ENCODE peak calls at places on chromosomes 5 and 9, in eight cellular contexts. One of them, this sample, is unnamed.

GRCh38 chr9:86186696-86187095 is 72.8 kb downstream of the C9orf153 start:
- DNase-seq in mammary epithelial cell: no peak
- DNase-seq in tibial artery: no peak
- DNase-seq in CD8-positive, alpha-beta T cell: no peak
- DNase-seq in esophagus squamous epithelium: no peak
- DNase-seq in right lobe of liver: no peak
- DNase-seq in RWPE1: no peak
- DNase-seq in cardiac fibroblast: no peak
- DNase-seq in this sample: no peak

GRCh38 chr9:2297771-2298170 is 282.6 kb downstream of the SMARCA2 start:
- DNase-seq in tibial artery: no peak
- DNase-seq in mammary epithelial cell: no peak
- DNase-seq in CD8-positive, alpha-beta T cell: no peak
- DNase-seq in RWPE1: no peak
- DNase-seq in esophagus squamous epithelium: no peak
- DNase-seq in right lobe of liver: no peak
- DNase-seq in cardiac fibroblast: no peak
- DNase-seq in this sample: no peak

GRCh38 chr9:99326112-99326916 is 104.2 kb downstream of the SEC61B start:
- DNase-seq in RWPE1: no peak
- DNase-seq in esophagus squamous epithelium: no peak
- DNase-seq in CD8-positive, alpha-beta T cell: no peak
- DNase-seq in cardiac fibroblast: peak
- DNase-seq in tibial artery: no peak
- DNase-seq in right lobe of liver: no peak
- DNase-seq in mammary epithelial cell: no peak
- DNase-seq in this sample: no peak

GRCh38 chr9:93464395-93464794 is 11.0 kb upstream of the FAM120AOS start:
- DNase-seq in CD8-positive, alpha-beta T cell: no peak
- DNase-seq in esophagus squamous epithelium: no peak
- DNase-seq in mammary epithelial cell: no peak
- DNase-seq in RWPE1: no peak
- DNase-seq in tibial artery: no peak
- DNase-seq in cardiac fibroblast: no peak
- DNase-seq in right lobe of liver: no peak
- DNase-seq in this sample: no peak

GRCh38 chr9:80922544-80922943 is 766.8 kb downstream of the TLE1 start:
- DNase-seq in right lobe of liver: no peak
- DNase-seq in esophagus squamous epithelium: no peak
- DNase-seq in cardiac fibroblast: no peak
- DNase-seq in RWPE1: no peak
- DNase-seq in tibial artery: no peak
- DNase-seq in mammary epithelial cell: no peak
- DNase-seq in CD8-positive, alpha-beta T cell: no peak
- DNase-seq in this sample: no peak

GRCh38 chr5:117623042-117623815 is 1048.6 kb upstream of the SEMA6A start:
- DNase-seq in esophagus squamous epithelium: no peak
- DNase-seq in RWPE1: peak
- DNase-seq in mammary epithelial cell: peak
- DNase-seq in tibial artery: no peak
- DNase-seq in CD8-positive, alpha-beta T cell: no peak
- DNase-seq in right lobe of liver: no peak
- DNase-seq in cardiac fibroblast: peak
- DNase-seq in this sample: no peak

GRCh38 chr9:94140791-94141790 is 56.8 kb downstream of the PTPDC1 start:
- DNase-seq in esophagus squamous epithelium: no peak
- DNase-seq in CD8-positive, alpha-beta T cell: no peak
- DNase-seq in cardiac fibroblast: peak
- DNase-seq in tibial artery: no peak
- DNase-seq in mammary epithelial cell: no peak
- DNase-seq in RWPE1: no peak
- DNase-seq in right lobe of liver: no peak
- DNase-seq in this sample: no peak

GRCh38 chr5:41115281-41115680 is 44.1 kb upstream of the MROH2B start:
- DNase-seq in CD8-positive, alpha-beta T cell: no peak
- DNase-seq in right lobe of liver: no peak
- DNase-seq in tibial artery: no peak
- DNase-seq in RWPE1: no peak
- DNase-seq in cardiac fibroblast: peak
- DNase-seq in esophagus squamous epithelium: no peak
- DNase-seq in mammary epithelial cell: peak
- DNase-seq in this sample: no peak

GRCh38 chr5:78779771-78780616 is 131.4 kb upstream of the LHFPL2 start:
- DNase-seq in tibial artery: no peak
- DNase-seq in right lobe of liver: no peak
- DNase-seq in RWPE1: peak
- DNase-seq in cardiac fibroblast: peak
- DNase-seq in mammary epithelial cell: peak
- DNase-seq in esophagus squamous epithelium: no peak
- DNase-seq in CD8-positive, alpha-beta T cell: no peak
- DNase-seq in this sample: no peak

GRCh38 chr5:38660194-38660668 is 103.8 kb upstream of the LIFR start:
- DNase-seq in tibial artery: no peak
- DNase-seq in esophagus squamous epithelium: no peak
- DNase-seq in right lobe of liver: no peak
- DNase-seq in cardiac fibroblast: no peak
- DNase-seq in CD8-positive, alpha-beta T cell: no peak
- DNase-seq in RWPE1: peak
- DNase-seq in mammary epithelial cell: no peak
- DNase-seq in this sample: no peak

GRCh38 chr9:91060520-91061343 is 259.1 kb downstream of the SYK start:
- DNase-seq in cardiac fibroblast: peak
- DNase-seq in RWPE1: peak
- DNase-seq in CD8-positive, alpha-beta T cell: no peak
- DNase-seq in esophagus squamous epithelium: no peak
- DNase-seq in right lobe of liver: no peak
- DNase-seq in mammary epithelial cell: peak
- DNase-seq in tibial artery: no peak
- DNase-seq in this sample: no peak

GRCh38 chr5:112583166-112583565 is 154.5 kb upstream of the APC start:
- DNase-seq in esophagus squamous epithelium: no peak
- DNase-seq in CD8-positive, alpha-beta T cell: no peak
- DNase-seq in cardiac fibroblast: no peak
- DNase-seq in RWPE1: no peak
- DNase-seq in mammary epithelial cell: no peak
- DNase-seq in right lobe of liver: no peak
- DNase-seq in tibial artery: no peak
- DNase-seq in this sample: no peak

GRCh38 chr5:93585054-93585751 is 2.2 kb downstream of the NR2F1 start:
- DNase-seq in RWPE1: peak
- DNase-seq in esophagus squamous epithelium: no peak
- DNase-seq in mammary epithelial cell: peak
- DNase-seq in right lobe of liver: no peak
- DNase-seq in cardiac fibroblast: no peak
- DNase-seq in tibial artery: no peak
- DNase-seq in CD8-positive, alpha-beta T cell: no peak
- DNase-seq in this sample: no peak

GRCh38 chr9:128627127-128627715 is 29.4 kb downstream of the DYNC2I2 start:
- DNase-seq in tibial artery: no peak
- DNase-seq in right lobe of liver: no peak
- DNase-seq in mammary epithelial cell: no peak
- DNase-seq in esophagus squamous epithelium: no peak
- DNase-seq in RWPE1: no peak
- DNase-seq in CD8-positive, alpha-beta T cell: no peak
- DNase-seq in cardiac fibroblast: no peak
- DNase-seq in this sample: no peak

GRCh38 chr5:57693488-57694305 is 211.1 kb upstream of the ACTBL2 start:
- DNase-seq in mammary epithelial cell: peak
- DNase-seq in CD8-positive, alpha-beta T cell: no peak
- DNase-seq in cardiac fibroblast: no peak
- DNase-seq in right lobe of liver: no peak
- DNase-seq in RWPE1: peak
- DNase-seq in esophagus squamous epithelium: no peak
- DNase-seq in tibial artery: no peak
- DNase-seq in this sample: no peak

GRCh38 chr9:91481971-91482370 is 58.3 kb upstream of the NFIL3 start:
- DNase-seq in right lobe of liver: no peak
- DNase-seq in tibial artery: no peak
- DNase-seq in cardiac fibroblast: peak
- DNase-seq in RWPE1: no peak
- DNase-seq in CD8-positive, alpha-beta T cell: no peak
- DNase-seq in mammary epithelial cell: no peak
- DNase-seq in esophagus squamous epithelium: no peak
- DNase-seq in this sample: no peak

GRCh38 chr5:123960526-123960925 is 448.5 kb downstream of the CSNK1G3 start:
- DNase-seq in mammary epithelial cell: no peak
- DNase-seq in cardiac fibroblast: no peak
- DNase-seq in esophagus squamous epithelium: no peak
- DNase-seq in RWPE1: no peak
- DNase-seq in CD8-positive, alpha-beta T cell: no peak
- DNase-seq in right lobe of liver: no peak
- DNase-seq in tibial artery: no peak
- DNase-seq in this sample: no peak

GRCh38 chr9:119284118-119284517 is 85.1 kb downstream of the BRINP1 start:
- DNase-seq in right lobe of liver: no peak
- DNase-seq in esophagus squamous epithelium: no peak
- DNase-seq in cardiac fibroblast: no peak
- DNase-seq in CD8-positive, alpha-beta T cell: no peak
- DNase-seq in RWPE1: no peak
- DNase-seq in mammary epithelial cell: no peak
- DNase-seq in tibial artery: no peak
- DNase-seq in this sample: no peak

GRCh38 chr5:66540078-66540477 is 56.1 kb upstream of the MAST4 start:
- DNase-seq in right lobe of liver: no peak
- DNase-seq in esophagus squamous epithelium: no peak
- DNase-seq in cardiac fibroblast: no peak
- DNase-seq in tibial artery: no peak
- DNase-seq in CD8-positive, alpha-beta T cell: no peak
- DNase-seq in mammary epithelial cell: peak
- DNase-seq in RWPE1: peak
- DNase-seq in this sample: no peak

GRCh38 chr5:66542728-66543127 is 53.5 kb upstream of the MAST4 start:
- DNase-seq in esophagus squamous epithelium: no peak
- DNase-seq in cardiac fibroblast: no peak
- DNase-seq in CD8-positive, alpha-beta T cell: no peak
- DNase-seq in RWPE1: no peak
- DNase-seq in tibial artery: no peak
- DNase-seq in mammary epithelial cell: no peak
- DNase-seq in right lobe of liver: no peak
- DNase-seq in this sample: no peak

GRCh38 chr5:66538531-66538930 is 57.7 kb upstream of the MAST4 start:
- DNase-seq in right lobe of liver: no peak
- DNase-seq in tibial artery: no peak
- DNase-seq in mammary epithelial cell: peak
- DNase-seq in CD8-positive, alpha-beta T cell: no peak
- DNase-seq in RWPE1: peak
- DNase-seq in cardiac fibroblast: no peak
- DNase-seq in esophagus squamous epithelium: no peak
- DNase-seq in this sample: no peak

GRCh38 chr5:66538126-66538525 is 58.1 kb upstream of the MAST4 start:
- DNase-seq in CD8-positive, alpha-beta T cell: no peak
- DNase-seq in esophagus squamous epithelium: no peak
- DNase-seq in right lobe of liver: no peak
- DNase-seq in tibial artery: no peak
- DNase-seq in mammary epithelial cell: no peak
- DNase-seq in RWPE1: no peak
- DNase-seq in cardiac fibroblast: no peak
- DNase-seq in this sample: no peak
- TF ChIP-seq CTCF in CD8-positive, alpha-beta T cell: no peak
- TF ChIP-seq CTCF in esophagus squamous epithelium: no peak
- TF ChIP-seq CTCF in right lobe of liver: no peak
- TF ChIP-seq CTCF in tibial artery: no peak
- TF ChIP-seq CTCF in mammary epithelial cell: no peak
- TF ChIP-seq CTCF in RWPE1: no peak
- TF ChIP-seq CTCF in cardiac fibroblast: no peak
- TF ChIP-seq CTCF in this sample: no peak

DNA sequence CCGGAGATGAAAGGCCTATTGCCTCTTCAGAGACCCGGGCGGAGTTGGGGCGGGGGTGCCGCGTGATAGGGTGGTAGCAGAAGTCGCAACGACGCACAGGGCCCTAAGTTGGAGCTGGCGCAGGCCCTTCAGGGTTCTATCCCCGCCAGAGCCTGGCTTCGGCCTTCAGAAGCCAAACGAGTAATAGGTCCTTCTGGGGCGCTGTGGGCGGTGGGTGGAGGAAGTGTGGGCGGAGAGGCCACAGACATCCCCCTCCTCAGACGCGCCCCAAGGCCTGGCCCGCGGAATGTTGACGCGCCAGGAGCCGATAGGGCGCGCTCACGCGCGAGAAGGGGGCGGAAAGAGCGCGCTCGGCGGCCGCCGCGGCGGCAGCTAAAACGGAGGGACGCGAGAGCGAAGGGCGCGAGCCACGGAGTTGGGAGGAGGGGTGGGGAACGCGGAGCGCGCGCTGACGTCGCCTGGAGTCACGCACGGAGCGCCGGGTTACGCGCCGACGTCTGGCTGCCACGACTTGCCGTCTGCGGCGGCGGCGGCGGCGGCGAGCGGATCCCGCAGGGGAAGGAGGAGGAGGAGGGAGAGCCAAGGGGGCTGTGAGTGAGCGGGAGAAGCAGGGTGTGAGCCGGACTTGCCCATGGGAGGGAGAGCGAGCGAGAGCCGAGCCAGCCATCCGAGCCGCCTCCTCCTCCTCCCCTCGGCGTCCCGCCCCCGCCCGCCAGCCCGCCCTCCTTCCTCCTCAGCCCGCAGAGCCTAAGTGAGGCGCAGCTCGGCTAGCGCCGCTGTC is 6.4 kb upstream of the PURA start:
- DNase-seq in CD8-positive, alpha-beta T cell: peak
- DNase-seq in right lobe of liver: peak
- DNase-seq in mammary epithelial cell: peak
- DNase-seq in esophagus squamous epithelium: peak
- DNase-seq in RWPE1: peak
- DNase-seq in tibial artery: peak
- DNase-seq in cardiac fibroblast: peak
- DNase-seq in this sample: peak
- TF ChIP-seq CTCF in CD8-positive, alpha-beta T cell: no peak
- TF ChIP-seq CTCF in right lobe of liver: peak
- TF ChIP-seq CTCF in mammary epithelial cell: no peak
- TF ChIP-seq CTCF in esophagus squamous epithelium: peak
- TF ChIP-seq CTCF in RWPE1: peak
- TF ChIP-seq CTCF in tibial artery: peak
- TF ChIP-seq CTCF in cardiac fibroblast: no peak
- TF ChIP-seq CTCF in this sample: no peak

DNA sequence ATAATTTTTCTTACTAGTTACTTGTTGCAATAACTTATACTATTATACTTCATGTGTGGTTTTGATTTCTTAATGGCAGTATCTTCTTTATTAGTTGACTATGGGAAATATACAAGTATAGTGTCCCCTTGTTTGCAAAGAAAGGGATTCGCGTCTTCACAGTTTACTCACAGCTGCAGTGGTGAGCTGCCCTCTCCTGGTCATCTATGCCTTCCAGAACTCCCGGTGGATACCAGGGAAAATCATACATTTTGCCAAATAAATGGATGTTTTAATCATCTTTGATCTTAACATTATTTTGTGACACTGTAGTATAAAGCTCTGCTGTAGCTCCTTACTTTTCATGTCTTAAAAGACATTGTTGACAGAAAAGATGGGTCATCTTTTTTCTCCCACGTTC is 142.0 kb downstream of the ZCCHC7 start:
- DNase-seq in CD8-positive, alpha-beta T cell: no peak
- DNase-seq in right lobe of liver: no peak
- DNase-seq in tibial artery: no peak
- DNase-seq in mammary epithelial cell: peak
- DNase-seq in RWPE1: no peak
- DNase-seq in esophagus squamous epithelium: no peak
- DNase-seq in cardiac fibroblast: peak
- DNase-seq in this sample: no peak
- TF ChIP-seq CTCF in CD8-positive, alpha-beta T cell: no peak
- TF ChIP-seq CTCF in right lobe of liver: peak
- TF ChIP-seq CTCF in tibial artery: no peak
- TF ChIP-seq CTCF in mammary epithelial cell: peak
- TF ChIP-seq CTCF in RWPE1: peak
- TF ChIP-seq CTCF in esophagus squamous epithelium: no peak
- TF ChIP-seq CTCF in cardiac fibroblast: peak
- TF ChIP-seq CTCF in this sample: no peak

GRCh38 chr9:121059998-121060636 is 10.0 kb upstream of the C5 start:
- DNase-seq in right lobe of liver: no peak
- DNase-seq in esophagus squamous epithelium: no peak
- DNase-seq in tibial artery: no peak
- DNase-seq in cardiac fibroblast: peak
- DNase-seq in RWPE1: peak
- DNase-seq in CD8-positive, alpha-beta T cell: peak
- DNase-seq in mammary epithelial cell: peak
- DNase-seq in this sample: no peak
- TF ChIP-seq CTCF in right lobe of liver: peak
- TF ChIP-seq CTCF in esophagus squamous epithelium: peak
- TF ChIP-seq CTCF in tibial artery: peak
- TF ChIP-seq CTCF in cardiac fibroblast: peak
- TF ChIP-seq CTCF in RWPE1: peak
- TF ChIP-seq CTCF in CD8-positive, alpha-beta T cell: peak
- TF ChIP-seq CTCF in mammary epithelial cell: peak
- TF ChIP-seq CTCF in this sample: peak